ENCODE peak calls at places on chromosomes 13 and 19, in seven cellular contexts. One of them, this sample, is unnamed.

GRCh38 chr19:16067205-16067938 is 8.9 kb upstream of the TPM4 start:
- DNase-seq in fibroblast of the aortic adventitia: peak; percentile 92
- DNase-seq in type B pancreatic cell: no peak
- DNase-seq in Caco-2: no peak
- DNase-seq in HepG2: no peak
- DNase-seq in fibroblast of pulmonary artery: peak; percentile 91
- DNase-seq in fibroblast of lung: peak; percentile 94
- DNase-seq in this sample: no peak

GRCh38 chr19:34556500-34556899 is 74.9 kb downstream of the WTIP start:
- DNase-seq in fibroblast of the aortic adventitia: peak; percentile 63
- DNase-seq in type B pancreatic cell: no peak
- DNase-seq in Caco-2: peak; percentile 36
- DNase-seq in HepG2: peak; percentile 13
- DNase-seq in fibroblast of pulmonary artery: peak; percentile 19
- DNase-seq in fibroblast of lung: no peak
- DNase-seq in this sample: no peak

GRCh38 chr19:11639245-11639601 is 41.9 kb downstream of the ZNF627 start:
- DNase-seq in fibroblast of the aortic adventitia: no peak
- DNase-seq in type B pancreatic cell: no peak
- DNase-seq in Caco-2: no peak
- DNase-seq in HepG2: no peak
- DNase-seq in fibroblast of pulmonary artery: no peak
- DNase-seq in fibroblast of lung: no peak
- DNase-seq in this sample: no peak

GRCh38 chr19:44648536-44649370 is 5.0 kb downstream of the PVR start:
- DNase-seq in fibroblast of the aortic adventitia: peak; percentile 80
- DNase-seq in type B pancreatic cell: no peak
- DNase-seq in Caco-2: no peak
- DNase-seq in HepG2: no peak
- DNase-seq in fibroblast of pulmonary artery: peak; percentile 90
- DNase-seq in fibroblast of lung: peak; percentile 45
- DNase-seq in this sample: no peak

GRCh38 chr13:71712988-71713653 is 153.9 kb downstream of the DACH1 start:
- DNase-seq in fibroblast of the aortic adventitia: no peak
- DNase-seq in type B pancreatic cell: no peak
- DNase-seq in Caco-2: peak; percentile 19
- DNase-seq in HepG2: peak; percentile 49
- DNase-seq in fibroblast of pulmonary artery: peak; percentile 45
- DNase-seq in fibroblast of lung: peak; percentile 1
- DNase-seq in this sample: no peak

GRCh38 chr13:21898990-21899389 is 228.1 kb downstream of the FGF9 start:
- DNase-seq in fibroblast of the aortic adventitia: no peak
- DNase-seq in type B pancreatic cell: no peak
- DNase-seq in Caco-2: peak; percentile 8
- DNase-seq in HepG2: no peak
- DNase-seq in fibroblast of pulmonary artery: no peak
- DNase-seq in fibroblast of lung: no peak
- DNase-seq in this sample: no peak

GRCh38 chr19:1074512-1075283 is 7.7 kb downstream of the ARHGAP45 start:
- DNase-seq in fibroblast of the aortic adventitia: no peak
- DNase-seq in type B pancreatic cell: no peak
- DNase-seq in Caco-2: no peak
- DNase-seq in HepG2: no peak
- DNase-seq in fibroblast of pulmonary artery: no peak
- DNase-seq in fibroblast of lung: no peak
- DNase-seq in this sample: peak; percentile 95

GRCh38 chr13:24680921-24681585 is 845 bp downstream of the ATP12A start:
- DNase-seq in fibroblast of the aortic adventitia: no peak
- DNase-seq in type B pancreatic cell: no peak
- DNase-seq in Caco-2: no peak
- DNase-seq in HepG2: no peak
- DNase-seq in fibroblast of pulmonary artery: no peak
- DNase-seq in fibroblast of lung: no peak
- DNase-seq in this sample: no peak

GRCh38 chr13:47332149-47332548 is 435.3 kb upstream of the HTR2A start:
- DNase-seq in fibroblast of the aortic adventitia: peak; percentile 31
- DNase-seq in type B pancreatic cell: no peak
- DNase-seq in Caco-2: no peak
- DNase-seq in HepG2: no peak
- DNase-seq in fibroblast of pulmonary artery: peak; percentile 32
- DNase-seq in fibroblast of lung: peak; percentile 47
- DNase-seq in this sample: no peak

GRCh38 chr13:36666482-36667264 is 7.1 kb upstream of the SERTM1 start:
- DNase-seq in fibroblast of the aortic adventitia: no peak
- DNase-seq in type B pancreatic cell: no peak
- DNase-seq in Caco-2: no peak
- DNase-seq in HepG2: no peak
- DNase-seq in fibroblast of pulmonary artery: no peak
- DNase-seq in fibroblast of lung: no peak
- DNase-seq in this sample: no peak

GRCh38 chr13:74132768-74133656 is 1.2 kb downstream of the KLF12 start:
- DNase-seq in fibroblast of the aortic adventitia: no peak
- DNase-seq in type B pancreatic cell: peak; percentile 72
- DNase-seq in Caco-2: no peak
- DNase-seq in HepG2: no peak
- DNase-seq in fibroblast of pulmonary artery: peak; percentile 62
- DNase-seq in fibroblast of lung: peak; percentile 68
- DNase-seq in this sample: no peak

GRCh38 chr19:48858984-48859710 is 9.3 kb downstream of the PLEKHA4 start:
- DNase-seq in fibroblast of the aortic adventitia: no peak
- DNase-seq in type B pancreatic cell: no peak
- DNase-seq in Caco-2: no peak
- DNase-seq in HepG2: no peak
- DNase-seq in fibroblast of pulmonary artery: no peak
- DNase-seq in fibroblast of lung: no peak
- DNase-seq in this sample: peak; percentile 67

GRCh38 chr19:19094513-19094912 is 30.7 kb downstream of the SLC25A42 start:
- DNase-seq in fibroblast of the aortic adventitia: no peak
- DNase-seq in type B pancreatic cell: no peak
- DNase-seq in Caco-2: no peak
- DNase-seq in HepG2: peak; percentile 52
- DNase-seq in fibroblast of pulmonary artery: no peak
- DNase-seq in fibroblast of lung: no peak
- DNase-seq in this sample: no peak

GRCh38 chr19:13208964-13209796 is 59.0 kb downstream of the IER2 start:
- DNase-seq in fibroblast of the aortic adventitia: no peak
- DNase-seq in type B pancreatic cell: no peak
- DNase-seq in Caco-2: no peak
- DNase-seq in HepG2: no peak
- DNase-seq in fibroblast of pulmonary artery: no peak
- DNase-seq in fibroblast of lung: no peak
- DNase-seq in this sample: no peak

GRCh38 chr19:45152504-45153338 is 8.1 kb downstream of the NKPD1 start:
- DNase-seq in fibroblast of the aortic adventitia: peak; percentile 40
- DNase-seq in type B pancreatic cell: no peak
- DNase-seq in Caco-2: peak; percentile 78
- DNase-seq in HepG2: no peak
- DNase-seq in fibroblast of pulmonary artery: peak; percentile 54
- DNase-seq in fibroblast of lung: peak; percentile 54
- DNase-seq in this sample: no peak

GRCh38 chr13:29594710-29595379 is 643 bp downstream of the SLC7A1 start:
- DNase-seq in fibroblast of the aortic adventitia: peak; percentile 64
- DNase-seq in type B pancreatic cell: peak; percentile 75
- DNase-seq in Caco-2: peak; percentile 70
- DNase-seq in HepG2: no peak
- DNase-seq in fibroblast of pulmonary artery: peak; percentile 66
- DNase-seq in fibroblast of lung: peak; percentile 64
- DNase-seq in this sample: peak; percentile 87

GRCh38 chr13:113936166-113936565 is 37.7 kb downstream of the C13orf46 start:
- DNase-seq in fibroblast of the aortic adventitia: no peak
- DNase-seq in type B pancreatic cell: no peak
- DNase-seq in Caco-2: no peak
- DNase-seq in HepG2: no peak
- DNase-seq in fibroblast of pulmonary artery: no peak
- DNase-seq in fibroblast of lung: no peak
- DNase-seq in this sample: peak; percentile 25

GRCh38 chr13:42707596-42707995 is 73.8 kb upstream of the FAM216B start:
- DNase-seq in fibroblast of the aortic adventitia: peak; percentile 60
- DNase-seq in type B pancreatic cell: no peak
- DNase-seq in Caco-2: no peak
- DNase-seq in HepG2: no peak
- DNase-seq in fibroblast of pulmonary artery: peak; percentile 52
- DNase-seq in fibroblast of lung: peak; percentile 79
- DNase-seq in this sample: no peak

GRCh38 chr19:22026687-22027086 is 15.9 kb upstream of the ZNF208 start:
- DNase-seq in fibroblast of the aortic adventitia: no peak
- DNase-seq in type B pancreatic cell: no peak
- DNase-seq in Caco-2: no peak
- DNase-seq in HepG2: no peak
- DNase-seq in fibroblast of pulmonary artery: no peak
- DNase-seq in fibroblast of lung: no peak
- DNase-seq in this sample: no peak

GRCh38 chr13:20608438-20609020 is 41.6 kb downstream of the IFT88 start:
- DNase-seq in fibroblast of the aortic adventitia: peak; percentile 11
- DNase-seq in type B pancreatic cell: no peak
- DNase-seq in Caco-2: no peak
- DNase-seq in HepG2: no peak
- DNase-seq in fibroblast of pulmonary artery: no peak
- DNase-seq in fibroblast of lung: peak; percentile 43
- DNase-seq in this sample: no peak

GRCh38 chr13:75390229-75390628 is 91.7 kb downstream of the TBC1D4 start:
- DNase-seq in fibroblast of the aortic adventitia: no peak
- DNase-seq in type B pancreatic cell: no peak
- DNase-seq in Caco-2: no peak
- DNase-seq in HepG2: no peak
- DNase-seq in fibroblast of pulmonary artery: no peak
- DNase-seq in fibroblast of lung: no peak
- DNase-seq in this sample: no peak

DNA sequence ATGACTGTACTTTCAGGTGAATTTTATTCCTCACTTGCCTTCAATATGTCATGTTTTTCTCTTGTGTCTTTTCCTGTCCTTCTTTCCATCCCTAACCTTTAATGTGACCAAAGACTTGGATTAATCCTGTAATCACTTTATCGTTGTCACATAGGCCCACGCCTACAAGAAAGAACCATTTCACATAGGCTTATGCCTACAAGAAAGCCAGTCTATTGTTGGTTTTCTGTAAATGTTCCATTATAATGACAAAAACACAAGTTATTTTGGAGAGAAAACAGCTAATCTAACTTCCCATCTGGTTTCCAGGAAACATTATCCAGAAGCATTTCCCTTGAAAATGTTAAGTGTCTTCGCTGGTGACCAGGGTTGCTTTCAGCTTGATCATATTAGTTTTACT is 708.4 kb downstream of the EFNB2 start:
- DNase-seq in fibroblast of the aortic adventitia: no peak
- DNase-seq in type B pancreatic cell: no peak
- DNase-seq in Caco-2: no peak
- DNase-seq in HepG2: no peak
- DNase-seq in fibroblast of pulmonary artery: no peak
- DNase-seq in fibroblast of lung: no peak
- DNase-seq in this sample: no peak
- TF ChIP-seq CTCF in fibroblast of the aortic adventitia: no peak
- TF ChIP-seq CTCF in type B pancreatic cell: no peak
- TF ChIP-seq CTCF in Caco-2: no peak
- TF ChIP-seq CTCF in HepG2: no peak
- TF ChIP-seq CTCF in fibroblast of pulmonary artery: no peak
- TF ChIP-seq CTCF in fibroblast of lung: no peak
- TF ChIP-seq CTCF in this sample: no peak

DNA sequence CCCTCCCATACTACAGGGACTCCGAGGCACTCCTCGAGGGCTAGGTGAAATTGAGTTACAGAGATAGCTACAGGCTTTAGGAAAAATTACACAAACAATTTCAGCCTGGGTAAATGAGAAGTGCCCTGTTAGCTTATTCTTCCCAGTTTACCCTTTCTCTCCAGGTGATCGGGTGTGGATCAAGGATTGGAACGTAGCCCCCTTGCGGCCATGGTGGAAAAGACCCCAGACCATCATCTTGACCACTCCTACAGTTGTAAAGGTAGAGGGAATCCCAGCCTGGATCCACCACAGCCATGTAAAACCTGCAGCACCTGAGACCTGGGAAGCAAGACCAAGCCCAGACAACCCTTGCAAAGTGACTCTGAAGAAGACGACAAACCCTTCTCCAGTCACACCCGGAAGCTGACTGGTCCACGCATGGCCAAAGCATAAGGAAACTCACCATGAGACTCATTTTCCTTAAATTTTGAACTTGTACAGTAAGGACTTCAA is 600.6 kb downstream of the UQCRFS1 start:
- DNase-seq in fibroblast of the aortic adventitia: no peak
- DNase-seq in type B pancreatic cell: no peak
- DNase-seq in Caco-2: no peak
- DNase-seq in HepG2: no peak
- DNase-seq in fibroblast of pulmonary artery: no peak
- DNase-seq in fibroblast of lung: no peak
- DNase-seq in this sample: no peak
- TF ChIP-seq CTCF in fibroblast of the aortic adventitia: no peak
- TF ChIP-seq CTCF in type B pancreatic cell: no peak
- TF ChIP-seq CTCF in Caco-2: no peak
- TF ChIP-seq CTCF in HepG2: no peak
- TF ChIP-seq CTCF in fibroblast of pulmonary artery: no peak
- TF ChIP-seq CTCF in fibroblast of lung: no peak
- TF ChIP-seq CTCF in this sample: no peak

GRCh38 chr13:94548382-94549240 is 47.3 kb downstream of the TGDS start:
- DNase-seq in fibroblast of the aortic adventitia: peak; percentile 58
- DNase-seq in type B pancreatic cell: peak; percentile 70
- DNase-seq in Caco-2: no peak
- DNase-seq in HepG2: peak; percentile 49
- DNase-seq in fibroblast of pulmonary artery: peak; percentile 39
- DNase-seq in fibroblast of lung: peak; percentile 48
- DNase-seq in this sample: no peak
- TF ChIP-seq CTCF in fibroblast of the aortic adventitia: no peak
- TF ChIP-seq CTCF in type B pancreatic cell: peak; percentile 16
- TF ChIP-seq CTCF in Caco-2: no peak
- TF ChIP-seq CTCF in HepG2: peak; percentile 68
- TF ChIP-seq CTCF in fibroblast of pulmonary artery: no peak
- TF ChIP-seq CTCF in fibroblast of lung: peak; percentile 8
- TF ChIP-seq CTCF in this sample: no peak

DNA sequence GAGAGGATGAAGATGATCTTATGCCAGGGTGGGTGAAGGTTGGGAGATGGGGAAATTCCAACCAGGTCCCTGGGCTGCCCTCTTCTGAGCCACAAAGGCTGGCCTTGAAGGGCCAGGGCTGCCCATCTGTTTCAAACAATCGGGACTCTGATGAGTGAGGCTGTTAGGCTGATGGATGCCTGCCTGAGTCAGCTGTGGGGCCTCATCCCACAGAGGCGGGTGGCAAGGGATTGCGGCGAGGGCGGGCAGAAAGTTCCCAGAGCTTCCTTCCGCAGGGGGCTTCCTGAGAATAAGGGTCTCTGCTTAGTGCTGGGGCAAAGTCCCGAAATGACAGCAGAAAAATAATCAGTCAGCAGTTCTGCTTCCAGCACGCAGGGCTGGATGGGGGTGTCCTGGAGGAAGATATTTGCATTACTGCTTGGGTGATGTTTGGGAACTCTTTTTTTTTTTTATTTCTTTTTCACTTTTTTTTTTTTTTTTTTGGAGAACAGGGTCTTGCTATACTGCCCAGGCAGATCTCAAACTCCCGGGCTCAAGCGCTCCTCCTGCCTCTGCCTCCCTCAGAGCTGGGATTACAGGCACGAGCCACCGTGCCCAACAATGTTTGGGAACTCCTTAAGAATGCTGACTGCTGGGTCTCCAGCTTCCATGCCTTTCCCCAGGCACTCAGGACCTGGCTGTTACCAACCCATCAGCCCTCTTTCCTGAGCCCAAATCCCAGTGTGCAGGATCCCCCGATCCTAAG is 14.1 kb downstream of the SH3GL1 start:
- DNase-seq in fibroblast of the aortic adventitia: no peak
- DNase-seq in type B pancreatic cell: no peak
- DNase-seq in Caco-2: no peak
- DNase-seq in HepG2: no peak
- DNase-seq in fibroblast of pulmonary artery: no peak
- DNase-seq in fibroblast of lung: no peak
- DNase-seq in this sample: no peak
- TF ChIP-seq CTCF in fibroblast of the aortic adventitia: no peak
- TF ChIP-seq CTCF in type B pancreatic cell: peak; percentile 53
- TF ChIP-seq CTCF in Caco-2: no peak
- TF ChIP-seq CTCF in HepG2: no peak
- TF ChIP-seq CTCF in fibroblast of pulmonary artery: peak; percentile 10
- TF ChIP-seq CTCF in fibroblast of lung: peak; percentile 13
- TF ChIP-seq CTCF in this sample: no peak

GRCh38 chr19:7394728-7395359 is 46.1 kb downstream of the ARHGEF18 start:
- DNase-seq in fibroblast of the aortic adventitia: peak; percentile 87
- DNase-seq in type B pancreatic cell: peak; percentile 96
- DNase-seq in Caco-2: peak; percentile 94
- DNase-seq in HepG2: peak; percentile 73
- DNase-seq in fibroblast of pulmonary artery: peak; percentile 90
- DNase-seq in fibroblast of lung: peak; percentile 82
- DNase-seq in this sample: peak; percentile 84
- TF ChIP-seq CTCF in fibroblast of the aortic adventitia: peak; percentile 7
- TF ChIP-seq CTCF in type B pancreatic cell: no peak
- TF ChIP-seq CTCF in Caco-2: no peak
- TF ChIP-seq CTCF in HepG2: peak; percentile 46
- TF ChIP-seq CTCF in fibroblast of pulmonary artery: no peak
- TF ChIP-seq CTCF in fibroblast of lung: peak; percentile 4
- TF ChIP-seq CTCF in this sample: no peak